ENCODE peak calls at places on chromosomes 11 and 22, in six cellular contexts. V is IMR-90, O is OCI-LY7, S is right atrium auricular region, B is right lobe of liver, C is AG10803. X is an unnamed sample.

GRCh38 chr11:27429740-27430451 is 42.7 kb downstream of the LGR4 start:
- DNase-seq in O (no peak), B (no peak), C (no peak), V (peak), S (no peak), X (no peak)

GRCh38 chr11:33063326-33063775 is 24.0 kb downstream of the TCP11L1 start:
- DNase-seq in C (peak), O (no peak), B (no peak), V (peak), S (no peak), X (peak)

GRCh38 chr11:88398372-88399140 is 61.0 kb upstream of the CTSC start:
- DNase-seq in B (no peak), S (no peak), O (no peak), V (peak), C (peak), X (peak)

GRCh38 chr11:28099715-28100114 is 8.2 kb downstream of the KIF18A start:
- DNase-seq in B (no peak), S (no peak), V (no peak), O (no peak), C (no peak), X (no peak)

GRCh38 chr11:2964782-2965181 is 27.3 kb downstream of the NAP1L4 start:
- DNase-seq in C (no peak), O (no peak), V (no peak), B (no peak), S (no peak), X (no peak)

GRCh38 chr11:36362902-36363301 is 66.8 kb downstream of the PRR5L start:
- DNase-seq in B (no peak), O (no peak), S (no peak), V (peak), C (peak), X (peak)

GRCh38 chr11:877565-877964 is 33.0 kb downstream of the CHID1 start:
- DNase-seq in S (no peak), C (no peak), O (peak), V (no peak), B (no peak), X (no peak)

GRCh38 chr11:69878144-69878883 is 59.1 kb upstream of the FGF3 start:
- DNase-seq in B (no peak), V (no peak), O (no peak), C (no peak), S (no peak), X (no peak)

GRCh38 chr11:36235750-36236149 is 53.5 kb downstream of the COMMD9 start:
- DNase-seq in S (no peak), C (no peak), V (peak), O (no peak), B (no peak), X (no peak)

GRCh38 chr11:11909727-11910126 is 68.0 kb downstream of the USP47 start:
- DNase-seq in B (no peak), S (no peak), C (peak), V (peak), O (no peak), X (peak)

GRCh38 chr11:117950999-117951961 is 22.1 kb upstream of the TMPRSS13 start:
- DNase-seq in B (no peak), C (no peak), V (no peak), S (peak), O (peak), X (no peak)

GRCh38 chr11:86068138-86068861 is 584 bp downstream of the PICALM start:
- DNase-seq in S (no peak), B (peak), O (peak), C (peak), V (no peak), X (peak)

GRCh38 chr11:279040-279965 is 1.1 kb downstream of the NLRP6 start:
- DNase-seq in V (no peak), B (peak), O (no peak), C (no peak), S (no peak), X (no peak)

GRCh38 chr22:50731811-50732624 is 6.0 kb upstream of the ACR start:
- DNase-seq in V (peak), C (peak), S (no peak), O (peak), B (peak), X (peak)

GRCh38 chr11:101129203-101129943 is at the start of gene PGR:
- DNase-seq in B (peak), O (no peak), V (no peak), C (no peak), S (peak), X (no peak)

GRCh38 chr11:101126551-101127347 is 2.9 kb downstream of the PGR start:
- DNase-seq in B (peak), V (no peak), S (peak), O (no peak), C (peak), X (peak)

GRCh38 chr11:101128571-101129202 is 926 bp downstream of the PGR start:
- DNase-seq in S (no peak), C (no peak), B (no peak), V (no peak), O (no peak), X (no peak)

GRCh38 chr11:101127348-101127698 is 2.3 kb downstream of the PGR start:
- DNase-seq in B (peak), S (no peak), C (no peak), O (no peak), V (no peak), X (no peak)

GRCh38 chr11:101127699-101128570 is 1.7 kb downstream of the PGR start:
- DNase-seq in O (no peak), B (peak), S (peak), V (no peak), C (no peak), X (no peak)
- TF ChIP-seq CTCF in O (no peak), B (no peak), S (no peak), V (no peak), C (no peak), X (no peak)

DNA sequence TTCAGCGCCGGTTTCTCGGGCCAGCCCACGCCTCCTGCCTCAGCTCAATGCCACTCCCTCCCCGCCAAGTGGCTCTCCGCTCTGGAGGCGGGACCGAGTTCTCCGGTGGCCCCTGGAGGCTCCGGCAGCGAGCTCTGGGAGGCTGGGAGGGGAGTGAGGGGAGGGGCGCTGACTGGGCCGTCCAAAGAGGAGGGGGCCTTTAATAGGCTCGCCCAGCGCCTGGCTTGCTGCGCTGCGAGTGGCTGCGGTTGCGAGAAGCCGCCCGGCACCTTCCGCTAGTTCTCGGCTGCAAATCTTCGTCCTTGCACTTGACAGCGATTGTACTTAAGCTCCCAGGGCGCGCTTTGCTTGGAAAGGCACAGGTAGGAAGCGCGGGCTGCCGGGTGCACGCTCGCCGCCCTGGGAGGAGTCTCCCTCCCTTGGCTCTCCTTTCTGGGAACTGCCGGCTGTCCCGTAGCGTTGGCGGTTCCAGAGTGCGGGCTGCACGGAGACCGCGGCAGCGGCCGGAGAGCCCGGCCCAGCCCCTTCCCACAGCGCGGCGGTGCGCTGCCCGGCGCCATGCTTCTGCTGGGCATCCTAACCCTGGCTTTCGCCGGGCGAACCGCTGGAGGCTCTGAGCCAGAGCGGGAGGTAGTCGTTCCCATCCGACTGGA is at the start of gene ADAMTS15:
- DNase-seq in S (peak), B (peak), O (no peak), C (peak), V (peak), X (peak)
- TF ChIP-seq CTCF in S (no peak), B (no peak), O (no peak), C (no peak), V (no peak), X (no peak)

GRCh38 chr11:121104223-121104831 is 3.3 kb downstream of the TECTA start:
- DNase-seq in B (no peak), O (no peak), S (no peak), C (no peak), V (no peak), X (no peak)
- TF ChIP-seq CTCF in B (no peak), O (peak), S (peak), C (no peak), V (no peak), X (peak)

GRCh38 chr22:19105456-19105855 is 16.8 kb downstream of the DGCR2 start:
- DNase-seq in O (no peak), B (no peak), V (no peak), S (no peak), C (no peak), X (no peak)

GRCh38 chr22:19106886-19107729 is 15.1 kb downstream of the DGCR2 start:
- DNase-seq in C (no peak), S (no peak), V (no peak), B (no peak), O (no peak), X (no peak)

GRCh38 chr22:19107730-19108074 is 14.5 kb downstream of the DGCR2 start:
- DNase-seq in S (no peak), O (no peak), V (no peak), C (no peak), B (no peak), X (peak)

GRCh38 chr22:19103881-19104821 is 18.1 kb downstream of the DGCR2 start:
- DNase-seq in B (no peak), V (peak), S (no peak), O (no peak), C (peak), X (peak)

DNA sequence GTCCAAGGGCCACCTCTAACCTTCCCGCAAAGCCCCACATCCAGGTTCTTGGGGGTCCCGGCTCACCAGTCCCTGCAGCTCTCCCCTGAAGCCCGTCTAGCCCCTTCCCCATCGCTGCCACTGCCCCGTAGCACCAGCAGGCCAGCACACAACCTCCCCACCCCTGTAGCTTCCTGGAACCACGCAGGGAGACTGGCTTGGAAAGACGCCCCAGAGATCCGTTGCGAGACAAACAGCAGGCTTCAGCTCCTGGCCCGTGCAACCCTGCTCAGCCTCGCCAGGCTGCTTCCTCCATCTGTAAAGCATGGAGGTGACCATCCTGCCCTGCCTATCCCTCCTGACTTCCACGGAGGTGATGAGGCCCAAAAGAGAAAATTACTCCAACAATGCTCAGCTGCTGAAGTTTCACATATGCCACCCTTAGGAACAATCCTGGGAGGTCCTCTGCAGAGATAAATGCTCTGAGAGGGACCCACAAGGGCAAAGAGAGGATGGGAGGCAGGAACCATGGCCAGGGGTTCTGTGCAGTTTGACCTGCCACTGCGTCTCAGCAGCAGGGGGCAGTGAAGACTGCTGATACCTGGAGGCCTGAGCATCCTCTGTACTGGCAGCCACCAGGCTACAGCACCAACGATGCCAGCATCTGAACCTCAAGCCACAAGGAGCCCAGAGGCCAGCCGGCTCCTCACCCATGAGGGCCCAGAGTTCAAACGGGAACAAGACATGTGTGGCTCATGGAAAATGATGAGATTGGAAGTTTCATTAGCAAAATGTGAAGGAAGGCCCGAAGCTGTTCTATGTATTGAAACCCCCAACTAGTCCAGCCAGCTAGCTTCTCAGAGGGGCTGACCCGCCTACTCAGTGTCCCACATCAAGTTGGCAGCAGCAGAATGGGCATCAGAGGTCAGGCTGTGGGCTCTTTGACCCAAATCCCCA is 16.1 kb downstream of the DGCR2 start:
- DNase-seq in O (peak), S (no peak), C (no peak), B (no peak), V (no peak), X (no peak)
- TF ChIP-seq CTCF in O (peak), S (no peak), C (no peak), B (peak), V (no peak), X (peak)

GRCh38 chr22:23270212-23270733 is 90.0 kb downstream of the BCR start:
- DNase-seq in V (peak), B (no peak), O (peak), C (no peak), S (no peak), X (no peak)
- TF ChIP-seq CTCF in V (peak), B (no peak), O (no peak), C (peak), S (no peak), X (peak)

GRCh38 chr11:61507962-61508824 is at the start of gene LRRC10B:
- DNase-seq in C (no peak), B (no peak), S (no peak), O (no peak), V (no peak), X (no peak)
- TF ChIP-seq CTCF in C (no peak), B (no peak), S (no peak), O (no peak), V (no peak), X (no peak)

DNA sequence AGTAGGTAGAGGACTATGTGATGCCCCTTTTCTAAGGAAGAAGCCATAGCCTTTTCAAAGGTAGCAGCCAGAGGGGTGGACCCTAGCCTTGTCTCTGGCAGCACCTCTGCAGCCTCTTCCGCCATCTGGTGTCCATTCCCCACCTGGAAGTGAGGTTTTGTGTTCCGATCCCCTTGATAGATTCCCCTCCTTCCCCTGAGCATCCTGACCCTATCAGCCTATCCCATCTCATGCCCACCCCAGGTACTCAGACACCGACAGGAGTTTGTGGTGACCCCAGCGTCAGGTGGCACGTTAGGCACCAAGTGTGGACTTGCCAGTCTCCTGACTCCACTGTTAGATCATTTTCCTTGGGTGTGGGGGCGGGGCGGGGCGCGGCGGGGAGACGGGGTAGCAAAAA is 398 bp upstream of the FAM89B start:
- DNase-seq in S (no peak), O (peak), C (no peak), V (peak), B (peak), X (peak)
- TF ChIP-seq CTCF in S (peak), O (peak), C (peak), V (peak), B (peak), X (peak)

GRCh38 chr11:79060081-79060480 is 380.7 kb downstream of the TENM4 start:
- DNase-seq in V (no peak), C (no peak), B (no peak), S (no peak), O (no peak), X (no peak)

GRCh38 chr11:79060534-79060933 is 380.3 kb downstream of the TENM4 start:
- DNase-seq in C (no peak), B (no peak), S (no peak), V (peak), O (no peak), X (peak)

GRCh38 chr11:79059171-79059570 is 381.7 kb downstream of the TENM4 start:
- DNase-seq in O (no peak), S (no peak), B (no peak), V (no peak), C (no peak), X (no peak)

GRCh38 chr11:79066456-79067354 is 374.1 kb downstream of the TENM4 start:
- DNase-seq in S (no peak), V (no peak), B (no peak), C (no peak), O (no peak), X (no peak)

GRCh38 chr11:79062814-79063762 is 377.7 kb downstream of the TENM4 start:
- DNase-seq in V (peak), C (no peak), S (no peak), O (no peak), B (no peak), X (peak)
- TF ChIP-seq CTCF in V (peak), C (peak), S (peak), O (peak), B (peak), X (peak)

DNA sequence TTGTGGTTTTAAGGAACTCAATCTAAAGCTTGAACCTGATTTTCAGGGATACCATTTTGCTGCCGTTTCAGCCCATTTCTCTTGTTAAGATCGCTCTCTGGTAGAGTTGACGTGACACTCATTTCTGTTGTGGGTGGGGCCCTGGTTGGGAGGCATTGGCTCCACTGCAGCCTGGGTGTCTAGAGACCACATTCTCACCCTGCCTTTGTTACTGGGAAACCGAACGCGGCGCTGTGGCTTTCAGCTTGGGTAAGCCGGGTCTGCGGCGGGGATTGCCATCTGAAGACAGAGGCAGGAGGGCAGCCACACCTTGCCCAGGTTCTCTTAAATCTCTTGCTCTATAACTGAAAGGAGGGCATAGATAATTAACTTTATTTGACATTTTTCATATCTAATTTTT is 3.2 kb downstream of the EHF start:
- DNase-seq in S (no peak), O (no peak), B (no peak), V (no peak), C (no peak), X (no peak)
- TF ChIP-seq CTCF in S (no peak), O (no peak), B (no peak), V (no peak), C (no peak), X (no peak)

GRCh38 chr22:44328762-44329161 is 16.0 kb upstream of the SHISAL1 start:
- DNase-seq in V (no peak), S (no peak), O (peak), B (no peak), C (no peak), X (no peak)

GRCh38 chr22:44328326-44328725 is 15.6 kb upstream of the SHISAL1 start:
- DNase-seq in C (no peak), O (no peak), B (no peak), S (no peak), V (no peak), X (no peak)

GRCh38 chr22:44329179-44329796 is 16.5 kb upstream of the SHISAL1 start:
- DNase-seq in V (peak), S (no peak), C (no peak), B (no peak), O (peak), X (no peak)

GRCh38 chr22:44326549-44326881 is 13.8 kb upstream of the SHISAL1 start:
- DNase-seq in V (no peak), O (no peak), C (peak), B (no peak), S (no peak), X (no peak)

DNA sequence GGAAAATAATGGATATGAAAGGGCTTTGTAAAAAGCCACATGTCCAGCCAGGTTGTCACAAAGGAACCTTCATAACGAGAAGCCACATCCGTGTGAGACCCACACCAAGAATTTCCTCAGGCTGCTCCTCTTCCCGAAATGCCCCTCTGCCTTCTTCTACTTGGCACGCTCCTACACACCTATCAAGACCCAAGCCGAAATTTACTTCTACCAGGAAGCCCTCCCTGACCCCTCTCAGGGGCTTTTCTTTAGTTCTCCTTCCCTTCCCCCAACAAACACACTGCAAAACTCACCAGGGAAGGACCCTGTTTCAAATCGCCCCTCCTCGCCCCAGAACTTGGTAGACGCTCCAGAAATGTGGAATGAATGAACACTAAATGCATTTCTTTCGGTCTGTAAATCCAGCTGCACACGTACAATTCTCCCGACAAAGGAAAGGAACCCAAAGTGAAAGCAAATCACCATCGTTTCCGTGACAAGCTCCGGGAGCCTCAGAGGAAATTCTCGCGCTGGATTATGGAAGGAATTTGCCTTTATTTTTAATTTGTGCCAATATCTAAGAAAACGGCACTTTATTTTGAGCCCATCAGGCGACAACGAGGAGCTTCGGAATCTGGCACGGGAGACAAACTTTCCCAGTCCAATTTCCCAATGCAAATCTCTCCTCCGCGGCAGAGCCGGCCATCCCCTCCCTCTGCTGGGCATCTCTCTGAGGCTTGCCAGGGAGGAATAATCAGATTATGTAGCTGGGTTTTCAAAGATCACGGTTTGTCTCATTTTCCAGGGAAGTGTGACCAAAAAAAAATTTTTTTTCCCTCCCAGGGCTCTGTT is 13.2 kb upstream of the SHISAL1 start:
- DNase-seq in B (no peak), C (peak), O (no peak), V (peak), S (no peak), X (peak)
- TF ChIP-seq CTCF in B (no peak), C (peak), O (no peak), V (peak), S (peak), X (peak)